ENCODE peak calls at places on chromosomes 13 and 19, in four cellular contexts. S is K562, P is HepG2, U is GM12878. L is an unnamed sample.

GRCh38 chr13:111516712-111517640 is 196.5 kb downstream of the TEX29 start:
- DNase-seq in S (no peak), P (no peak), U (no peak), L (no peak)

GRCh38 chr13:104256701-104257100 is 1190.5 kb upstream of the SLC10A2 start:
- DNase-seq in S (no peak), P (no peak), U (no peak), L (no peak)

GRCh38 chr13:34926513-34926912 is 15.6 kb upstream of the NBEA start:
- DNase-seq in S (no peak), P (no peak), U (no peak), L (no peak)

GRCh38 chr19:406999-407491 is 1.9 kb downstream of the C2CD4C start:
- DNase-seq in S (peak; percentile 43), P (no peak), U (no peak), L (no peak)

GRCh38 chr19:919157-920050 is 2.3 kb downstream of the KISS1R start:
- DNase-seq in S (no peak), P (no peak), U (no peak), L (no peak)

GRCh38 chr13:112767506-112768471 is 78.0 kb downstream of the ATP11A start:
- DNase-seq in S (no peak), P (no peak), U (peak; percentile 17), L (no peak)

GRCh38 chr13:51152713-51153112 is 41.6 kb upstream of the C13orf42 start:
- DNase-seq in S (no peak), P (no peak), U (no peak), L (no peak)

GRCh38 chr13:93752506-93752905 is 525.9 kb downstream of the GPC6 start:
- DNase-seq in S (no peak), P (no peak), U (no peak), L (no peak)

GRCh38 chr19:29866011-29866410 is 54.2 kb downstream of the CCNE1 start:
- DNase-seq in S (no peak), P (no peak), U (no peak), L (no peak)
- TF ChIP-seq SP1 in S (no peak), P (no peak), U (no peak), L (no peak)

GRCh38 chr13:105847532-105848295 is 687.7 kb downstream of the EFNB2 start:
- DNase-seq in S (no peak), P (no peak), U (no peak), L (no peak)
- TF ChIP-seq FOXK2 in S (no peak), P (no peak), U (no peak), L (no peak)

GRCh38 chr19:5254944-5255343 is 85.7 kb downstream of the PTPRS start:
- DNase-seq in S (no peak), P (no peak), U (no peak), L (no peak)
- TF ChIP-seq BHLHE40 in S (no peak), P (no peak), U (no peak), L (no peak)

GRCh38 chr19:2695288-2695866 is 7.1 kb downstream of the GNG7 start:
- DNase-seq in S (no peak), P (no peak), U (no peak), L (no peak)
- TF ChIP-seq SP1 in S (no peak), P (no peak), U (no peak), L (no peak)

GRCh38 chr13:44230736-44231135 is 142.9 kb upstream of the SERP2 start:
- DNase-seq in S (no peak), P (no peak), U (no peak), L (no peak)

GRCh38 chr13:44231786-44232516 is 141.7 kb upstream of the SERP2 start:
- DNase-seq in S (no peak), P (peak; percentile 46), U (no peak), L (no peak)

GRCh38 chr13:44230071-44230470 is 143.6 kb upstream of the SERP2 start:
- DNase-seq in S (no peak), P (no peak), U (no peak), L (no peak)

GRCh38 chr13:44232729-44233128 is 140.9 kb upstream of the SERP2 start:
- DNase-seq in S (no peak), P (no peak), U (no peak), L (no peak)

GRCh38 chr13:44229371-44230030 is 144.1 kb upstream of the SERP2 start:
- DNase-seq in S (no peak), P (no peak), U (no peak), L (no peak)
- TF ChIP-seq FOXK2 in S (no peak), P (no peak), U (no peak), L (no peak)

GRCh38 chr19:48720251-48720612 is 707 bp upstream of the MAMSTR start:
- DNase-seq in S (no peak), P (no peak), U (no peak), L (no peak)

GRCh38 chr19:48724796-48725753 is 5.5 kb upstream of the MAMSTR start:
- DNase-seq in S (peak; percentile 72), P (no peak), U (no peak), L (peak; percentile 46)

GRCh38 chr19:48719263-48720171 is at the start of gene MAMSTR:
- DNase-seq in S (peak; percentile 44), P (no peak), U (no peak), L (no peak)

GRCh38 chr19:48720613-48721296 is 1.2 kb upstream of the MAMSTR start:
- DNase-seq in S (peak; percentile 89), P (peak; percentile 98), U (peak; percentile 90), L (peak; percentile 91)

DNA sequence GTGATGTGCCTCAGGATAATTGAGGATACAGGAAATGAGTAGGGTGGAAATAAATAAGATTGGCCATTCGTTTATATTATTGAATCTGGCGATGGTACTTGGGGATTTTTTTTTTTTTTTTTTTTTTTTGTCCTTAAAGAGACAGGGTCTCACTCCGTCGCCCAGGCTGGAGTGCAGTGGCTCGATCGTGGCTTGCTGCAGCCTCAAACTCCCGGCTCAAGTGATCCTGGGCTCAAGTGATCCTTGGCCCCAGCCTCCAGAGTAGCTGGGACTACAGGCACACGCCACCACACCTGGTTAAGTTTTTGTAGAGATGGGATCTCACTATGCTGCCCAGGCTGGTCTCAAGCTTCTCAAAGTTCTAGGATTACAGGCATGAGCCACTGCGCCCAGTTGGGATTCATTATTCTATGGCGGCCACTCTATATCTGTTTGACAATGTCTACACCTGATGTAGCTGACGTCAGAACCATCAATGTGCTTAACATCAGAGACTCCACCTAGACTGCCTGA is 2.7 kb upstream of the MAMSTR start:
- DNase-seq in S (no peak), P (no peak), U (no peak), L (no peak)
- TF ChIP-seq BHLHE40 in S (no peak), P (no peak), U (no peak), L (no peak)

GRCh38 chr19:46392837-46393236 is 20.5 kb downstream of the CCDC8 start:
- DNase-seq in S (no peak), P (no peak), U (no peak), L (no peak)

GRCh38 chr19:46392252-46392801 is 21.0 kb downstream of the CCDC8 start:
- DNase-seq in S (no peak), P (no peak), U (no peak), L (no peak)

GRCh38 chr19:46391296-46392251 is 21.8 kb downstream of the CCDC8 start:
- DNase-seq in S (no peak), P (no peak), U (no peak), L (no peak)

GRCh38 chr19:46390121-46390858 is 23.1 kb downstream of the CCDC8 start:
- DNase-seq in S (no peak), P (no peak), U (no peak), L (no peak)

GRCh38 chr19:46390866-46391265 is 22.5 kb downstream of the CCDC8 start:
- DNase-seq in S (no peak), P (no peak), U (no peak), L (no peak)
- TF ChIP-seq SP1 in S (no peak), P (no peak), U (no peak), L (no peak)

DNA sequence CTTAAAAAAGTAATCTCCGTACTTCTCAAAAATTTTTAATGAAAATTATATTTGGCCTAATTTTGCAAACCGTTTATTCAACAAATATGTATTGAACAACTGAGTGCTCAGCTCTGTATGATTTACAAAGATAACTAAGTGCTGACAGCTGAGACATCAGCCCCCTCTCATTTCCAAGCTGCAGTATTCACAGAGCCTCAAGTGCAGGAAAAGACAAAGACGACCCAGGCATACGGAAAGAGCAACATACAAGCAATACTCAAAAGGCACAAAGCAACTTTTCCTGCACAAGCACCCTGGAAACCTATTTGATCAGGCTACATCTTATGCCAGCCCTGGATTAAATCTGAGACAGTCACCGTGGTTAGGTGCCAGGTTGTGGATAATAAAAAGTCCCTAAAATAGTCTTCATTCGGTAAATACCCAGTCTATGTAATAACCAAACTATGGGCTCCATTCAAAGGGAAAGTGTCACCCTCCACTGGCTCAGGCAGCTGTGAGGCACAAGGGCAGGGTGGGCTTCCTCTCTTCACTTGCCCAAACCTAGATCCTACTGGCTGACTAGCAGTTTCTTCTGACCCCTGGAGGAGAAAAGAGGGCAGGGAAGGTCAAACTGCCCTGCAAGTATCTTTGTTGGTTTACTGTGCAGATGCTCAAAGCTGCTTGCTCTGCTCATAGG is 65.5 kb downstream of the TBC1D4 start:
- DNase-seq in S (no peak), P (no peak), U (peak; percentile 36), L (no peak)
- TF ChIP-seq FOXK2 in S (no peak), P (no peak), U (no peak), L (no peak)

DNA sequence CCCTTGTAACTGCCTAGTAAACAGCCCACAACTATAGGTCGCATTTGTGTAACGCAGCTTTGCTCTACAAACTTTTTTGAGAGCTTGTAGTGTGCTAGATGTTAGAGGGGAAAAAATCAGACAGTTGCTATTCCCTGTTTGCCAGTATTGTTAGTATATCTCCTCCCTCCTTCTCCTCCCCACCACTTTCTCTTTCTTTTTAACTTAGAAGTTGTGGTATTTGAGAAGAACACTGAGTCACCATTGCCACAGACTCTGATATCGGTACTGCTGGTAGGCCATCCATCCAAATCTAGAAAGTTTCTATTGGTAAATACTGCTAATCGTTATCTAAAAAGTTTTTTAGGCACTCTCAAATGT is 661 bp downstream of the POMP start:
- DNase-seq in S (no peak), P (no peak), U (no peak), L (no peak)
- TF ChIP-seq BHLHE40 in S (no peak), P (no peak), U (no peak), L (no peak)

DNA sequence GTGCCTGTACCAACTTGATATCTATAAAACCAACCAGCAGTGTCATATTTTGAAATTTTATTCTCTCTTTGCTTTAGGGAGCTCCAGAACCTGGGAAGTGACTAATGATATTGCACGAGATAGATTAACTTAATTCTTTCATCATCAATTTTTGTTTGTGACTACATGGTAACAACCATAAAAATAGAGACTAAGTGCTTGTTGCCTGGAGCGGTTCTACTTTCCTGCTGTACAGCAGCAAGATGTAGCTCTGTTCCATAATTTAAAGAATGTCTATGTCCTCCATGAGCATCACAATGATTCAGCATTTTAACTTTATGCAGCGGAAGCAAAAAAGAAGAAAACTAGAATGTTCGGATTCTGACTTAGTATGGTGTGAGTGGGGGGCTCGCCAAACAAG is 275.7 kb downstream of the KLF5 start:
- DNase-seq in S (no peak), P (no peak), U (no peak), L (no peak)
- TF ChIP-seq SP1 in S (no peak), P (no peak), U (no peak), L (no peak)